ENCODE peak calls at places on chromosomes 2 and 18, in seven cellular contexts. Z, D, K, N, Q, M and X are unnamed samples. For H3K4me1, the result is how much of the 10 kb centered on the place peaks cover.

GRCh38 chr2:133812826-133813617 is 244.8 kb upstream of the NCKAP5 start:
- DNase-seq in Z (no peak), N (no peak), K (peak), M (no peak), Q (no peak), D (no peak), X (no peak)

GRCh38 chr2:128835342-128835855 is 516.7 kb upstream of the HS6ST1 start:
- DNase-seq in M (no peak), Q (no peak), D (no peak), K (no peak), N (no peak), Z (no peak), X (no peak)

GRCh38 chr18:45730832-45731545 is 7.0 kb downstream of the SLC14A1 start:
- DNase-seq in D (no peak), K (no peak), Z (peak), N (no peak), Q (no peak), M (no peak), X (no peak)

GRCh38 chr2:46332686-46333281 is 35.6 kb downstream of the EPAS1 start:
- DNase-seq in Z (no peak), N (no peak), D (no peak), Q (no peak), M (no peak), K (no peak), X (no peak)

GRCh38 chr2:230054079-230054478 is 14.6 kb downstream of the SLC16A14 start:
- DNase-seq in Q (peak), K (no peak), D (peak), M (no peak), Z (no peak), N (no peak), X (no peak)

GRCh38 chr2:98869272-98869641 is 66.8 kb downstream of the CRACDL start:
- DNase-seq in D (no peak), M (peak), N (no peak), Q (no peak), K (no peak), Z (no peak), X (no peak)

GRCh38 chr18:44859751-44860458 is 179.2 kb downstream of the SETBP1 start:
- DNase-seq in M (no peak), Q (no peak), K (no peak), Z (no peak), D (no peak), N (peak), X (no peak)

GRCh38 chr2:210086292-210086691 is 83.9 kb downstream of the RPE start:
- DNase-seq in M (no peak), Z (no peak), N (no peak), D (no peak), Q (no peak), K (no peak), X (no peak)

GRCh38 chr2:15050483-15050882 is 418.0 kb downstream of the LRATD1 start:
- DNase-seq in D (no peak), Z (no peak), N (no peak), Q (no peak), K (no peak), M (no peak), X (no peak)

GRCh38 chr2:44364604-44365003 is 2.9 kb downstream of the CAMKMT start:
- DNase-seq in Q (no peak), Z (no peak), D (no peak), K (no peak), N (no peak), M (no peak), X (no peak)

GRCh38 chr2:177392373-177393246 is at the start of gene AGPS:
- DNase-seq in M (peak), D (peak), Z (peak), N (peak), K (peak), Q (peak), X (peak)

GRCh38 chr2:191170301-191170636 is 19.5 kb upstream of the STAT4 start:
- DNase-seq in N (no peak), Z (no peak), K (no peak), D (no peak), Q (no peak), M (no peak), X (no peak)

GRCh38 chr2:47076126-47076506 is 79.0 kb downstream of the STPG4 start:
- DNase-seq in K (no peak), Z (no peak), Q (no peak), N (no peak), M (no peak), D (no peak), X (no peak)

GRCh38 chr2:158600155-158600802 is 143.5 kb downstream of the PKP4 start:
- DNase-seq in K (no peak), Q (peak), N (peak), Z (peak), M (no peak), D (no peak), X (no peak)

GRCh38 chr2:174553811-174554493 is 43.7 kb downstream of the WIPF1 start:
- DNase-seq in N (no peak), Z (no peak), Q (no peak), M (no peak), D (no peak), K (no peak), X (peak)

GRCh38 chr2:219560037-219560892 is 11.1 kb downstream of the OBSL1 start:
- DNase-seq in D (peak), K (no peak), M (no peak), N (no peak), Q (no peak), Z (peak), X (no peak)

GRCh38 chr2:156294945-156295580 is 37.5 kb downstream of the NR4A2 start:
- DNase-seq in Z (no peak), K (no peak), M (no peak), N (no peak), Q (no peak), D (no peak), X (no peak)

GRCh38 chr2:152222975-152223638 is 47.5 kb upstream of the STAM2 start:
- DNase-seq in N (peak), D (no peak), Q (peak), Z (no peak), K (no peak), M (peak), X (no peak)

GRCh38 chr2:43402002-43402401 is 175.6 kb upstream of the ZFP36L2 start:
- DNase-seq in Q (no peak), M (no peak), K (no peak), N (no peak), Z (no peak), D (no peak), X (no peak)

GRCh38 chr2:201938151-201938815 is 95.4 kb upstream of the FZD7 start:
- DNase-seq in K (no peak), Z (no peak), M (no peak), N (no peak), Q (no peak), D (no peak), X (no peak)

GRCh38 chr2:216922170-216922780 is 62.4 kb upstream of the TNP1 start:
- DNase-seq in K (no peak), D (no peak), Q (no peak), N (no peak), Z (no peak), M (no peak), X (no peak)

GRCh38 chr2:148645135-148645924 is 779 bp downstream of the EPC2 start:
- DNase-seq in D (peak), N (peak), K (peak), M (peak), Z (peak), Q (peak), X (peak)

GRCh38 chr2:119823734-119824334 is 64.1 kb downstream of the PTPN4 start:
- DNase-seq in M (peak), N (no peak), D (no peak), Z (peak), K (no peak), Q (peak), X (no peak)

GRCh38 chr2:112912403-112912802 is 1.4 kb downstream of the IL37 start:
- DNase-seq in K (no peak), Q (no peak), M (no peak), Z (no peak), N (no peak), D (no peak), X (no peak)

GRCh38 chr2:223027442-223027841 is 24.5 kb upstream of the KCNE4 start:
- DNase-seq in D (no peak), Q (peak), N (no peak), Z (no peak), M (no peak), K (no peak), X (no peak)

GRCh38 chr18:3616142-3616541 is 166.2 kb downstream of the TGIF1 start:
- DNase-seq in N (no peak), D (no peak), M (no peak), K (no peak), Z (no peak), Q (no peak), X (no peak)

GRCh38 chr18:48896875-48897511 is 53.8 kb downstream of the SMAD7 start:
- DNase-seq in D (peak), Z (no peak), N (no peak), Q (peak), K (no peak), M (peak), X (peak)

GRCh38 chr2:140698736-140699135 is 1432.1 kb downstream of the LRP1B start:
- DNase-seq in Z (no peak), N (no peak), K (no peak), Q (no peak), D (no peak), M (no peak), X (no peak)

GRCh38 chr18:73896685-73897084 is 250.9 kb downstream of the FBXO15 start:
- DNase-seq in K (no peak), Q (no peak), M (no peak), D (no peak), N (no peak), Z (no peak), X (no peak)

GRCh38 chr2:121662651-121663050 is 13.4 kb upstream of the CLASP1 start:
- DNase-seq in K (no peak), Z (no peak), D (no peak), Q (no peak), M (no peak), N (no peak), X (no peak)

GRCh38 chr2:9484533-9484932 is 10.2 kb downstream of the IAH1 start:
- DNase-seq in M (no peak), Q (no peak), D (no peak), N (no peak), Z (no peak), K (no peak), X (no peak)

GRCh38 chr2:218659258-218659987 is at the start of the genes BCS1L and ZNF142:
- DNase-seq in M (peak), Z (peak), Q (peak), K (peak), D (peak), N (peak), X (peak)

GRCh38 chr2:16756831-16757644 is 91.4 kb upstream of the CYRIA start:
- DNase-seq in Q (peak), Z (peak), N (peak), D (peak), M (peak), K (peak), X (peak)

GRCh38 chr18:61988100-61988499 is 95.3 kb upstream of the RNF152 start:
- DNase-seq in K (no peak), M (no peak), D (no peak), Q (no peak), Z (no peak), N (no peak), X (no peak)

GRCh38 chr18:48785686-48786470 is 164.9 kb downstream of the SMAD7 start:
- DNase-seq in M (no peak), Z (no peak), K (no peak), Q (no peak), D (no peak), N (no peak), X (peak)

GRCh38 chr2:29954316-29954715 is 32.9 kb upstream of the ALK start:
- DNase-seq in N (no peak), M (no peak), K (no peak), Q (no peak), D (no peak), Z (no peak), X (no peak)

GRCh38 chr18:75290737-75291358 is 80.3 kb downstream of the TSHZ1 start:
- DNase-seq in K (no peak), N (no peak), D (no peak), M (peak), Q (no peak), Z (no peak), X (no peak)

GRCh38 chr2:238423561-238424312 is 3.0 kb upstream of the ASB1 start:
- DNase-seq in Z (no peak), N (no peak), M (no peak), Q (no peak), K (no peak), D (no peak), X (no peak)

GRCh38 chr2:20446917-20447436 is at the start of gene RHOB:
- DNase-seq in N (peak), Q (peak), M (peak), K (peak), D (peak), Z (peak), X (peak)
- TF ChIP-seq POLR2A in N (peak), Q (peak), M (peak), K (peak), D (peak), Z (peak), X (peak)

GRCh38 chr2:109160714-109161440 is 31.9 kb downstream of the SH3RF3 start:
- DNase-seq in D (no peak), K (no peak), Q (no peak), M (no peak), Z (no peak), N (no peak), X (no peak)
- H3K4me1 ChIP-seq in D (under half), K (under half), Q (under half), M (under half), Z (under half), N (under half), X (under half)

GRCh38 chr2:104702026-104702425 is 151.9 kb upstream of the POU3F3 start:
- DNase-seq in N (no peak), M (no peak), K (no peak), D (no peak), Q (no peak), Z (no peak), X (no peak)
- H3K4me3 ChIP-seq in N (no peak), M (no peak), K (no peak), D (no peak), Q (no peak), Z (no peak), X (no peak)

GRCh38 chr2:138501427-138502252 is at the start of gene SPOPL:
- DNase-seq in N (peak), K (peak), Z (peak), M (peak), D (peak), Q (peak), X (peak)
- TF ChIP-seq POLR2A in N (peak), K (peak), Z (peak), M (peak), D (peak), Q (peak), X (no peak)

DNA sequence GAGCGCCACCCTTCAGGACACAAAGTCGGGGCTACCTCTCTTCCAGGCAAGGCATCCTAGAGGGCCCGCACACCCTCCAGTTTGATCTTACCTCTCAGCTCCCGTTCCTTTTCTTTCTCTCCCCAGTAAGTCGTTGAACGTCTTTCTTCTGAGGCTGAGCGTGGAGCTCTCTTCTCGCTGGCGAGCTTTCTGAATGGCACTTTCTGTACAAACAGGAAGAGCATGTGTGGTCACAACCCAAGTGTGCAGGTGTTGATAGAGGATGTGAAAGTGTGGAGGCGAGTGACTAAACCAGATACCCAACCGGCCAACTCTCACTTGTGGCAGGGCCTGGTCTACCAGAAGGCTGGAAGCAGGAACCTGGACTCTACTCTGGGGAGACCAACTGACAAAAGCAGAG is at the start of gene AFF3:
- DNase-seq in K (no peak), Z (no peak), M (no peak), N (no peak), D (no peak), Q (no peak), X (peak)
- H3K4me1 ChIP-seq in K (under half), Z (under half), M (under half), N (under half), D (under half), Q (under half), X (under half)

GRCh38 chr2:55618649-55619055 is 1.2 kb upstream of the PPP4R3B start:
- DNase-seq in K (peak), Z (peak), M (peak), Q (peak), D (peak), N (peak), X (peak)
- H3K4me3 ChIP-seq in K (peak), Z (peak), M (peak), Q (peak), D (peak), N (peak), X (peak)

GRCh38 chr18:9435041-9435440 is 40.3 kb upstream of the RALBP1 start:
- DNase-seq in Q (no peak), N (no peak), Z (no peak), D (no peak), K (no peak), M (no peak), X (no peak)
- TF ChIP-seq POLR2A in Q (no peak), N (no peak), Z (no peak), D (no peak), K (no peak), M (no peak), X (no peak)

GRCh38 chr2:37232131-37232933 is 874 bp downstream of the NDUFAF7 start:
- DNase-seq in N (no peak), K (no peak), Q (peak), M (peak), Z (peak), D (no peak), X (peak)

GRCh38 chr2:37231251-37232130 is at the start of the genes CEBPZ and NDUFAF7:
- DNase-seq in M (peak), K (peak), D (peak), Q (peak), Z (peak), N (peak), X (peak)

GRCh38 chr2:37226863-37227262 is 4.5 kb downstream of the CEBPZ start:
- DNase-seq in K (no peak), Q (no peak), Z (no peak), N (no peak), M (no peak), D (no peak), X (no peak)

GRCh38 chr2:37230581-37230980 is 815 bp downstream of the CEBPZ start:
- DNase-seq in K (no peak), Z (peak), D (no peak), Q (no peak), M (peak), N (no peak), X (no peak)

DNA sequence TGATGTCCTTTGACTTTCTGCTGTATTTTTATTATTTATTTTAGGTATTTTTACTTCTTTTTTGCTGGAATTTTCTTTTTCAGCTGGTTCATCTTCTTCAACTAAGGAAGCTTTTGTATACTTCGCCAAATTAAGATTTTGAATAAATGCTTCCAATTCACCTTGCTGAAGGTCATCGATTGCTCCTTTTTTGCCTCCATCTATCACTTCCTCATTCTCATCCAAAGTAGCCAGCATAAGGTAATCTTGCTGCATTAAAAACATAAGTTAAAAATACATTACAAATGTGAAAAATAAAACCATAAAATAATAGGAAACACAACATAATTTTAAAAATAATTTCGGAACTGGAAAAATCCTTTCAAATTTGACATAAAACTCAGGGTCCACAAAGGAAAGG is 2.6 kb downstream of the CEBPZ start:
- DNase-seq in Q (no peak), K (no peak), Z (no peak), M (no peak), D (no peak), N (no peak), X (no peak)
- H3K4me1 ChIP-seq in Q (under half), K (under half), Z (under half), M (half or more), D (under half), N (under half), X (half or more)

GRCh38 chr18:76587147-76587885 is 92.3 kb upstream of the ZNF516 start:
- DNase-seq in Q (no peak), D (peak), N (no peak), K (no peak), M (no peak), Z (no peak), X (no peak)
- H3K4me3 ChIP-seq in Q (no peak), D (no peak), N (no peak), K (no peak), M (no peak), Z (no peak), X (no peak)